ENCODE peak calls at places on chromosomes 5 and 9, in five cellular contexts. I is pancreas; G is stimulated activated naive CD8-positive, alpha-beta T cell treated with anti-CD3 and anti-CD28 coated beads, Interleukin-15, Interleukin-2, amounts not matched to agents 100 U/mL and 50 U/mL, for 24 hours; O is left ventricle myocardium superior; U is psoas muscle. B is an unnamed sample.

GRCh38 chr9:126002476-126003350 is 255.5 kb downstream of the PBX3 start:
- ATAC-seq in G (no peak), I (no peak), O (no peak), U (no peak), B (no peak)

GRCh38 chr9:79817469-79818004 is 245.8 kb downstream of the TLE4 start:
- ATAC-seq in U (peak), O (peak), I (no peak), G (peak), B (no peak)

GRCh38 chr5:55159763-55160492 is at the start of gene GPX8:
- ATAC-seq in O (peak), U (peak), G (peak), I (peak), B (peak)

GRCh38 chr5:97111612-97112011 is 30.8 kb downstream of the LIX1 start:
- ATAC-seq in U (no peak), G (no peak), O (no peak), I (no peak), B (no peak)

GRCh38 chr5:58318468-58318867 is 141.4 kb downstream of the PLK2 start:
- ATAC-seq in G (no peak), U (no peak), O (no peak), I (no peak), B (peak)

GRCh38 chr9:113397077-113397696 is 3.9 kb downstream of the ALAD start:
- ATAC-seq in I (no peak), G (no peak), O (no peak), U (no peak), B (no peak)

GRCh38 chr5:108989761-108990392 is 242.2 kb downstream of the FER start:
- ATAC-seq in I (no peak), O (no peak), U (no peak), G (no peak), B (no peak)

GRCh38 chr9:495739-496138 is 281.1 kb downstream of the DOCK8 start:
- ATAC-seq in I (no peak), U (no peak), O (no peak), G (peak), B (no peak)

GRCh38 chr5:89613222-89613956 is 730.4 kb upstream of the MEF2C start:
- ATAC-seq in G (no peak), I (no peak), O (no peak), U (no peak), B (no peak)

GRCh38 chr5:92309336-92309991 is 926.3 kb upstream of the ARRDC3 start:
- ATAC-seq in O (no peak), G (no peak), I (peak), U (no peak), B (peak)

GRCh38 chr9:86720893-86721698 is 226.2 kb downstream of the GAS1 start:
- ATAC-seq in I (peak), U (peak), O (peak), G (no peak), B (peak)

GRCh38 chr5:80935811-80936385 is 24.3 kb upstream of the RASGRF2 start:
- ATAC-seq in U (no peak), I (no peak), G (no peak), O (no peak), B (no peak)